ENCODE peak calls at places on chromosomes 11 and 22, in four cellular contexts. D is colonic mucosa, H is adrenal gland, E is uterus. U is an unnamed sample.

GRCh38 chr11:88604255-88604654 is 266.7 kb upstream of the CTSC start:
- DNase-seq in D (no peak), H (no peak), E (no peak), U (no peak)

GRCh38 chr11:48020092-48020755 is 39.9 kb downstream of the PTPRJ start:
- DNase-seq in D (peak; percentile 64), H (no peak), E (no peak), U (no peak)

GRCh38 chr11:132838621-132839020 is 693.7 kb downstream of the OPCML start:
- DNase-seq in D (no peak), H (no peak), E (peak; percentile 17), U (no peak)

GRCh38 chr11:122007611-122008071 is 108.4 kb downstream of the BLID start:
- DNase-seq in D (no peak), H (peak; percentile 24), E (peak; percentile 41), U (peak; percentile 84)

GRCh38 chr22:49668402-49668801 is 159.3 kb downstream of the BRD1 start:
- DNase-seq in D (no peak), H (no peak), E (no peak), U (no peak)

GRCh38 chr22:26394787-26395186 is 34.3 kb upstream of the ASPHD2 start:
- DNase-seq in D (no peak), H (no peak), E (no peak), U (peak; percentile 32)

GRCh38 chr11:66020618-66021357 is 5.5 kb downstream of the CATSPER1 start:
- DNase-seq in D (no peak), H (peak; percentile 88), E (no peak), U (peak; percentile 82)

GRCh38 chr22:24161909-24162308 is 19.4 kb upstream of the SUSD2 start:
- DNase-seq in D (no peak), H (no peak), E (no peak), U (no peak)

GRCh38 chr11:122882809-122883681 is 486 bp downstream of the JHY start:
- DNase-seq in D (peak; percentile 54), H (peak; percentile 31), E (peak; percentile 30), U (no peak)

GRCh38 chr11:17383466-17383865 is 5.0 kb downstream of the KCNJ11 start:
- DNase-seq in D (no peak), H (no peak), E (no peak), U (no peak)

GRCh38 chr11:3014314-3014938 is 22.3 kb upstream of the NAP1L4 start:
- DNase-seq in D (no peak), H (no peak), E (no peak), U (no peak)

GRCh38 chr11:9052316-9052715 is 39.1 kb downstream of the SCUBE2 start:
- DNase-seq in D (no peak), H (no peak), E (no peak), U (no peak)

GRCh38 chr11:12818333-12819015 is 144.3 kb downstream of the TEAD1 start:
- DNase-seq in D (no peak), H (no peak), E (no peak), U (no peak)

GRCh38 chr11:565921-566509 is 5.2 kb downstream of the RASSF7 start:
- DNase-seq in D (no peak), H (no peak), E (no peak), U (no peak)

GRCh38 chr22:48750282-48750681 is 1077.4 kb downstream of the BRD1 start:
- DNase-seq in D (no peak), H (no peak), E (no peak), U (no peak)

GRCh38 chr22:43777204-43777671 is 34.9 kb downstream of the EFCAB6 start:
- DNase-seq in D (no peak), H (no peak), E (peak; percentile 24), U (no peak)

GRCh38 chr11:109864161-109864661 is 229.0 kb upstream of the ZC3H12C start:
- DNase-seq in D (no peak), H (no peak), E (no peak), U (no peak)

GRCh38 chr11:31655483-31655882 is 145.9 kb downstream of the ELP4 start:
- DNase-seq in D (no peak), H (no peak), E (no peak), U (no peak)
- H3K27ac ChIP-seq in D (no peak overlapping the region), H (no peak overlapping the region), E (no peak overlapping the region), U (no peak overlapping the region)

GRCh38 chr11:71283960-71284359 is 31.6 kb upstream of the SHANK2 start:
- DNase-seq in D (peak; percentile 96), H (no peak), E (no peak), U (no peak)
- H3K4me1 ChIP-seq in D (peaks cover 5% of the 10 kb centered on the region), H (no peaks in the 10 kb centered on the region), E (no peaks in the 10 kb centered on the region), U (no peaks in the 10 kb centered on the region)

GRCh38 chr22:27617214-27617881 is 184.2 kb downstream of the MN1 start:
- DNase-seq in D (no peak), H (no peak), E (no peak), U (no peak)

GRCh38 chr22:27624042-27624441 is 177.5 kb downstream of the MN1 start:
- DNase-seq in D (no peak), H (no peak), E (no peak), U (peak; percentile 57)

GRCh38 chr22:27621671-27622070 is 179.9 kb downstream of the MN1 start:
- DNase-seq in D (no peak), H (no peak), E (no peak), U (no peak)

GRCh38 chr22:27624705-27625104 is 176.9 kb downstream of the MN1 start:
- DNase-seq in D (no peak), H (no peak), E (no peak), U (no peak)

DNA sequence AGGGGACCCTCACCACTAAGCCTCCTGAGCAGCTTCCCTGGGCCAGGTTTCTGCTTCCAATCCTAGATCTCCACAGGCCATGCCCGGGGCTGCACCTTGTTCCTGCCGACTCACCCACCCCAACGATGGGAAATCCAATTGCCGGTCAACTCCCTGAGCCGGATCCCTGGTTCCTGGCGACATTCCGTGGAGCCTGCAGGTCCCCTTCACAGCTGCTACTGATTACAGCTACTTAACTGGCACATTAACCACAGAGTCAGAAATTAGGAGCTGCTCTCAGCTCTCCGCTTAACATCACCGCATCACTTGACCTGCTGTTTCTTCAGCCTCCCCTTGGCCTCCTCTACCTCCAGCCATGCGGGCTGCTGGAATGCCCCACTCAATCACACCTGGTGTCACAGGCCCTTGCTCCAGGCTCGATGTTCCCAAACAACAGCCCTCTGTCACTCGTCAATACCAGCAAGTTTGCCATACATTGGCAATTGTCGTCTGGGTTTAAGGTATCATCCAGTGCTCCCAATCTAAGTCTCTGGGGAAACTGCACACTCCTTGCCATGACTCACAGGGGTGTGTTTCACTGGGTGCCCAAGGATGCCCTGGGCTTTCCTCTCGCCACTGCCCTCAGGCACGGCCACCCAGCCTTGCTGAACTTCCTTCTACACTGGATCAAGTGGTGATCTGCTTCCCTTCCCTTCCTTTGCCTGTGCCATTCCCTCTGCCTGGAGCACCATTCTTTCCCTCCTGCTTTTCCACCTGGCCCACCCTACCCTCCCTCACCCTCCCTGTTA is 181.0 kb downstream of the MN1 start:
- DNase-seq in D (no peak), H (no peak), E (no peak), U (peak; percentile 62)
- H3K27ac ChIP-seq in D (no peak overlapping the region), H (no peak overlapping the region), E (no peak overlapping the region), U (peak overlapping the region; percentile 51)

GRCh38 chr11:57638811-57639320 is 10.8 kb downstream of the YPEL4 start:
- DNase-seq in D (no peak), H (no peak), E (no peak), U (no peak)

GRCh38 chr11:57639321-57640067 is 10.2 kb downstream of the YPEL4 start:
- DNase-seq in D (no peak), H (no peak), E (no peak), U (peak; percentile 76)

GRCh38 chr11:57640068-57640800 is 9.5 kb downstream of the YPEL4 start:
- DNase-seq in D (no peak), H (no peak), E (no peak), U (no peak)

GRCh38 chr11:57641426-57641825 is 8.3 kb downstream of the YPEL4 start:
- DNase-seq in D (no peak), H (no peak), E (no peak), U (no peak)

GRCh38 chr11:57641011-57641410 is 8.7 kb downstream of the YPEL4 start:
- DNase-seq in D (no peak), H (no peak), E (no peak), U (no peak)
- H3K4me1 ChIP-seq in D (no peaks in the 10 kb centered on the region), H (peaks cover 4% of the 10 kb centered on the region), E (peaks cover 21% of the 10 kb centered on the region), U (peaks cover 20% of the 10 kb centered on the region)